ENCODE peak calls at places on chromosomes 4 and X, in nine cellular contexts. H is T-cell, Y is keratinocyte, D is non-pigmented ciliary epithelial cell, Z is iPS DF 6.9, C is RCC 7860, T is astrocyte of the hippocampus, Q is fibroblast of lung, G is activated T-cell treated with anti-CD3 and anti-CD28 coated beads for 1 hour. X is an unnamed sample.

GRCh38 chrX:40105791-40106676 is 8.3 kb upstream of the BCOR start:
- DNase-seq in T (peak; percentile 67), H (peak; percentile 67), G (peak; percentile 57), D (no peak), Q (peak; percentile 54), Y (no peak), C (peak; percentile 28), Z (no peak), X (peak; percentile 61)

GRCh38 chr4:102825261-102826071 is 1.9 kb downstream of the UBE2D3 start:
- DNase-seq in G (no peak), H (no peak), C (peak; percentile 52), D (no peak), Q (peak; percentile 73), Z (no peak), T (peak; percentile 70), Y (no peak), X (peak; percentile 93)

GRCh38 chrX:12505127-12505526 is 286.1 kb upstream of the PRPS2 start:
- DNase-seq in T (no peak), C (no peak), Q (no peak), G (no peak), Y (no peak), Z (no peak), D (no peak), H (no peak), X (no peak)

GRCh38 chrX:154090731-154091130 is 6.8 kb downstream of the MECP2 start:
- DNase-seq in Y (no peak), Z (no peak), H (no peak), C (no peak), Q (no peak), G (no peak), D (no peak), T (no peak), X (no peak)

GRCh38 chr4:826508-827208 is 729 bp upstream of the CPLX1 start:
- DNase-seq in Y (no peak), T (no peak), D (no peak), Q (no peak), Z (no peak), H (no peak), G (no peak), C (no peak), X (no peak)

GRCh38 chrX:46965125-46965758 is 53.0 kb downstream of the JADE3 start:
- DNase-seq in C (peak; percentile 18), G (no peak), T (peak; percentile 38), D (peak; percentile 26), Y (no peak), H (no peak), Z (no peak), Q (peak; percentile 62), X (peak; percentile 15)

GRCh38 chr4:3851881-3852280 is 85.7 kb downstream of the ADRA2C start:
- DNase-seq in Y (no peak), H (no peak), T (no peak), Q (no peak), G (no peak), D (no peak), Z (no peak), C (no peak), X (no peak)

GRCh38 chr4:4416981-4417380 is 30.1 kb downstream of the NSG1 start:
- DNase-seq in Y (no peak), T (no peak), G (no peak), H (no peak), Z (no peak), C (no peak), Q (no peak), D (no peak), X (no peak)

GRCh38 chr4:25993564-25994185 is 79.7 kb downstream of the SMIM20 start:
- DNase-seq in Y (no peak), H (no peak), C (no peak), Q (peak; percentile 46), T (peak; percentile 26), G (no peak), Z (peak; percentile 98), D (no peak), X (peak; percentile 40)

X was measured in RKO.